ENCODE peak calls at places on chromosomes 5 and 9, in five cellular contexts. F, Y, U, M and N are unnamed samples.

GRCh38 chr5:142484821-142485387 is 160.1 kb upstream of the SPRY4 start:
- DNase-seq in F (no peak), Y (no peak), U (no peak), M (no peak), N (no peak)

GRCh38 chr5:110027527-110028322 is 338.0 kb downstream of the MAN2A1 start:
- DNase-seq in F (no peak), Y (no peak), U (no peak), M (no peak), N (no peak)

GRCh38 chr5:102545175-102545574 is 46.4 kb upstream of the SLCO6A1 start:
- DNase-seq in F (peak), Y (peak), U (no peak), M (no peak), N (no peak)

GRCh38 chr5:67896312-67896985 is 319.1 kb upstream of the PIK3R1 start:
- DNase-seq in F (peak), Y (no peak), U (no peak), M (no peak), N (no peak)

GRCh38 chr9:94096819-94097577 is 12.7 kb downstream of the PTPDC1 start:
- DNase-seq in F (no peak), Y (no peak), U (no peak), M (no peak), N (no peak)

GRCh38 chr5:168282120-168282519 is 9.3 kb upstream of the WWC1 start:
- DNase-seq in F (peak), Y (no peak), U (no peak), M (no peak), N (no peak)

GRCh38 chr9:120729796-120730195 is 15.5 kb upstream of the MEGF9 start:
- DNase-seq in F (peak), Y (no peak), U (no peak), M (no peak), N (no peak)

GRCh38 chr5:126947146-126948010 is 83.0 kb downstream of the MARCHF3 start:
- DNase-seq in F (peak), Y (no peak), U (no peak), M (no peak), N (no peak)

GRCh38 chr9:127777368-127777960 is 1.0 kb downstream of the SH2D3C start:
- DNase-seq in F (no peak), Y (no peak), U (no peak), M (no peak), N (no peak)

GRCh38 chr9:89874351-89875321 is 269.8 kb downstream of the GADD45G start:
- DNase-seq in F (no peak), Y (no peak), U (no peak), M (no peak), N (no peak)

GRCh38 chr9:7228786-7229185 is 471.0 kb downstream of the KDM4C start:
- DNase-seq in F (no peak), Y (no peak), U (no peak), M (no peak), N (no peak)

GRCh38 chr9:96398582-96399334 is 15.2 kb upstream of the SLC35D2 start:
- DNase-seq in F (no peak), Y (no peak), U (no peak), M (no peak), N (no peak)

GRCh38 chr5:173707392-173707791 is 90.9 kb upstream of the BOD1 start:
- DNase-seq in F (peak), Y (no peak), U (no peak), M (no peak), N (peak)

GRCh38 chr9:76987594-76988200 is 31.8 kb upstream of the FOXB2 start:
- DNase-seq in F (peak), Y (peak), U (peak), M (no peak), N (no peak)

GRCh38 chr5:151448038-151448985 is 909 bp downstream of the SLC36A1 start:
- DNase-seq in F (peak), Y (no peak), U (no peak), M (no peak), N (no peak)

GRCh38 chr5:98742395-98743073 is 30.9 kb upstream of the RGMB start:
- DNase-seq in F (no peak), Y (no peak), U (no peak), M (no peak), N (no peak)

GRCh38 chr5:56490971-56491468 is 257.9 kb upstream of the ANKRD55 start:
- DNase-seq in F (peak), Y (peak), U (no peak), M (no peak), N (no peak)

GRCh38 chr5:35938518-35939227 is at the start of gene CAPSL:
- DNase-seq in F (peak), Y (peak), U (no peak), M (no peak), N (no peak)

GRCh38 chr9:114385412-114386181 is 2.2 kb downstream of the AKNA start:
- DNase-seq in F (peak), Y (peak), U (no peak), M (peak), N (peak)

GRCh38 chr9:130857864-130858730 is 23.0 kb downstream of the ABL1 start:
- DNase-seq in F (no peak), Y (no peak), U (no peak), M (no peak), N (peak)
- TF ChIP-seq POLR2A in F (no peak), Y (no peak), U (no peak), M (no peak), N (no peak)

DNA sequence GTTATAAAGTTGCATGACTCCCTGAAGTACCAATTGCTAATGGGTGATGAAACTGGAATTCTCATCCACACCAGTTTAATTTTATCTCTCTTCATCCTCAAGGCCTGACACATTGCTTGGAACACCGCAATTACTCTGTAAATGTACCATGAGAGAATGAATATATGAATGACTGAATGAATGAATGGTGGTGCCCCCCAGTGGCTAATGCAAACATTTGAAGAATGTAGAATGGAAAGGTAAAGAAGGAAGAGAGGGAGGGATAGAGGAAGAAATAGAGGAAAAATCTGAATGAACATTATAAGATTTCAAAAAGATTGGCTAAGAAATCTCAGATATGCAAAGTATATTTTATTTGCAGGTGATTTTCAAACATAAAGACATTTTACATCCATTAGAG is 13.1 kb downstream of the PAPPA start:
- DNase-seq in F (no peak), Y (no peak), U (no peak), M (no peak), N (no peak)
- TF ChIP-seq CTCF in F (no peak), Y (peak), U (peak), M (no peak), N (no peak)

DNA sequence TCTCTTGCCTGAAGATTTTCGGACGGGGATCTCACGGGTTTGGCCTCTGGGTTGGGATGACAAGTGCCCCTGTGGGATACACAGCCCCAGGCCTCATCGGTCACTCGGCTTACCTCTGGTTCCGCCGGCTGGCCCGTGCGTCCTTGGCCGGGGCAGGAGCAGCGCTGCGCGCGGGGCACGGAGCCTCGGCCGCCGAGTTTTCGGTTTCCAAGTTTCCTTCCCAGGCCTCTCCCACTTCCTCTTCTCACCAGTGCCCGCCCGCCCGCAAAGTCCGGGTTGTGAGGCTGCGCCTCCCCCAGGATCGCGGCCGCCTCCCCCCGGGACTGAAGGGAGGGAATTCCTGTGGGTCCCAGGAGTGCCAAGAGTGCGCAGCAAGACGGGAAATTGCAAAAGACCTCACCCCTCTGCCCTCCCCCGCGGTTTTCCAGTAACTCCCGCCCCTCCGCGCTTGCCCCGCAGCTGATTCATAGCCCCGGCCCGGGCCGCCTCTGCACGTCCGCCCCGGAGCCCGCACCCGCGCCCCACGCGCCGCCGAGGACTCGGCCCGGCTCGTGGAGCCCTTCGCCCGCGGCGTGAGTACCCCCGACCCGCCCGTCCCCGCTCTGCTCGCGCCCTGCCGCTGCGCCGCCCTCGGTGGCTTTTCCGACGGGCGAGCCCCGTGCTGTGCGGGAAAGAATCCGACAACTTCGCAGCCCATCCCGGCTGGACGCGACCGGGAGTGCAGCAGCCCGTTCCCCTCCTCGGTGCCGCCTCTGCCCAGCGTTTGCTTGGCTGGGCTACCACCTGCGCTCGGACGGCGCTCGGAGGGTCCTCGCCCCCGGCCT is at the start of gene OSMR:
- DNase-seq in F (peak), Y (peak), U (peak), M (peak), N (peak)
- TF ChIP-seq POLR2A in F (no peak), Y (peak), U (peak), M (peak), N (peak)

DNA sequence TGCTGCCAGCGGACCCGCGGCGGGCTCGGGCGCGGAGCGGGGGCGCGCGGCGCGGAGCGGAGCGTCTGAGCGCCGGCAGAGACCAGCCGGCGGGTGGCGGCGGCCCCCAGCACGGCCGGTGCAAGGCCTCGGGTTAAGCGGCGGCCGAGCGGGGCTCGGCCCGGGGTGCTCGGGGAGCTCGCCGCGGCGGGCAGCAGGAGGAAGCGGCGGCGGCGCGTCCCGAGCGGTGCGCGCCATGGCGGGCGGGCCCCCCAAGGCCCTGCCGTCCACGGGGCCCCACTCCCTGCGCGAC is 153 bp downstream of the SNX30 start:
- DNase-seq in F (no peak), Y (no peak), U (no peak), M (no peak), N (no peak)
- TF ChIP-seq CTCF in F (no peak), Y (no peak), U (no peak), M (no peak), N (no peak)

GRCh38 chr5:15740383-15740782 is 240.4 kb downstream of the FBXL7 start:
- DNase-seq in F (no peak), Y (no peak), U (no peak), M (no peak), N (no peak)
- TF ChIP-seq POLR2A in F (no peak), Y (no peak), U (no peak), M (no peak), N (no peak)

GRCh38 chr9:14863402-14863801 is 46.8 kb downstream of the FREM1 start:
- DNase-seq in F (no peak), Y (no peak), U (no peak), M (no peak), N (no peak)
- TF ChIP-seq CTCF in F (no peak), Y (no peak), U (no peak), M (no peak), N (no peak)

DNA sequence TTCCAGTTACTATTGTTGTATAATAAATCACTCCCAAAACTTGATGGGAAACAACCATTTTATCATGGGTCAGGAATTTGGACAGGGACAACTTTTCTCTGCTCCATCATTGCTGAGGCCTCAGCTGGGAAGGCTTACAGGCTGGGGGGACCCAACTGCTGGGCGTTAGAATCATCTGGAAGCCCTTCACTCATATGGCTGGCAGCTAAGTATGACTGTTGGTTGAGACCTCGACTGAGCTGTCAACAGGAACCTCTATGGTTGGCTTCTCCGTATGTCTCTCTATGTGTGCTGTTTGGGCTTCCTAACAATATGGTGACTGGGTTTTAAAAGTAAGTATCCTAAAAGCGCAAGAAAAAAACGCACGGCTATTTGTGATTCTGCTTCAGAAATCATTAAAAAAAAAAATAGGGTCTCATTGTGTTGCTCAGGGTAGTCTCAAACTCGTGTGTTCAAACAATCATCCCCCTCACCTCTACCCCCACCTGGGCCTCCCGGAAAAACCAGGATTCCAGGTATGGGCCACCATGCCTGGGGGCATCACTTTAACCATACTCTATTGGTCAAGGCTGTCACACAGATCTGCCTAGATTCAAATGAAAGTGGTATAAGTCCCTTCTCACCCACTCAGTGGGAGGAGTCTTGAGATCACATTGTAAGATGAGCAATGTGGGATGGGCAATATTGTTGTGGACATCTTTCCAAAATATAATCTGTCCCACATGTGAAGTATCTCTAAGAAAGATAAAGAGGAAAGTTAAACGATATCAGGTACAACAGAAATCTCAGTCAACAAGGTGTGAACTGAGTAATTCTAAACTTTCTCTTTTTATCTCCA is 15.2 kb downstream of the FNBP1 start:
- DNase-seq in F (no peak), Y (no peak), U (no peak), M (no peak), N (no peak)
- TF ChIP-seq POLR2A in F (no peak), Y (no peak), U (no peak), M (no peak), N (no peak)